ENCODE peak calls at places on chromosomes 5 and 9, in seven cellular contexts. One of them, this sample, is unnamed.

GRCh38 chr5:175694371-175695160 is 36.7 kb downstream of the HRH2 start:
- DNase-seq in fibroblast of pulmonary artery: no peak
- DNase-seq in cardiac fibroblast: no peak
- DNase-seq in heart right ventricle: no peak
- DNase-seq in AG09309: no peak
- DNase-seq in colonic mucosa: no peak
- DNase-seq in IMR-90: no peak
- DNase-seq in this sample: no peak

GRCh38 chr5:56405536-56405935 is 172.4 kb upstream of the ANKRD55 start:
- DNase-seq in fibroblast of pulmonary artery: no peak
- DNase-seq in cardiac fibroblast: no peak
- DNase-seq in heart right ventricle: no peak
- DNase-seq in AG09309: no peak
- DNase-seq in colonic mucosa: no peak
- DNase-seq in IMR-90: no peak
- DNase-seq in this sample: no peak

GRCh38 chr5:30626557-30626956 is 566.9 kb upstream of the CDH6 start:
- DNase-seq in fibroblast of pulmonary artery: no peak
- DNase-seq in cardiac fibroblast: no peak
- DNase-seq in heart right ventricle: no peak
- DNase-seq in AG09309: no peak
- DNase-seq in colonic mucosa: no peak
- DNase-seq in IMR-90: no peak
- DNase-seq in this sample: no peak

GRCh38 chr9:137423810-137424291 is 658 bp downstream of the NOXA1 start:
- DNase-seq in fibroblast of pulmonary artery: no peak
- DNase-seq in cardiac fibroblast: no peak
- DNase-seq in heart right ventricle: no peak
- DNase-seq in AG09309: no peak
- DNase-seq in colonic mucosa: peak
- DNase-seq in IMR-90: no peak
- DNase-seq in this sample: no peak

GRCh38 chr5:124751031-124751430 is 4.6 kb upstream of the ZNF608 start:
- DNase-seq in fibroblast of pulmonary artery: no peak
- DNase-seq in cardiac fibroblast: no peak
- DNase-seq in heart right ventricle: no peak
- DNase-seq in AG09309: no peak
- DNase-seq in colonic mucosa: no peak
- DNase-seq in IMR-90: no peak
- DNase-seq in this sample: no peak

GRCh38 chr9:36721846-36722588 is 149.3 kb downstream of the MELK start:
- DNase-seq in fibroblast of pulmonary artery: peak
- DNase-seq in cardiac fibroblast: peak
- DNase-seq in heart right ventricle: no peak
- DNase-seq in AG09309: no peak
- DNase-seq in colonic mucosa: peak
- DNase-seq in IMR-90: no peak
- DNase-seq in this sample: no peak

GRCh38 chr5:107321906-107322305 is 348.8 kb downstream of the EFNA5 start:
- DNase-seq in fibroblast of pulmonary artery: no peak
- DNase-seq in cardiac fibroblast: no peak
- DNase-seq in heart right ventricle: no peak
- DNase-seq in AG09309: no peak
- DNase-seq in colonic mucosa: no peak
- DNase-seq in IMR-90: no peak
- DNase-seq in this sample: no peak

GRCh38 chr9:130414910-130415746 is 29.6 kb upstream of the ASS1 start:
- DNase-seq in fibroblast of pulmonary artery: no peak
- DNase-seq in cardiac fibroblast: no peak
- DNase-seq in heart right ventricle: no peak
- DNase-seq in AG09309: no peak
- DNase-seq in colonic mucosa: peak
- DNase-seq in IMR-90: no peak
- DNase-seq in this sample: no peak

GRCh38 chr5:109825450-109825849 is 135.7 kb downstream of the MAN2A1 start:
- DNase-seq in fibroblast of pulmonary artery: peak
- DNase-seq in cardiac fibroblast: peak
- DNase-seq in heart right ventricle: no peak
- DNase-seq in AG09309: no peak
- DNase-seq in colonic mucosa: no peak
- DNase-seq in IMR-90: peak
- DNase-seq in this sample: no peak

GRCh38 chr5:180135128-180135955 is 63.8 kb upstream of the RNF130 start:
- DNase-seq in fibroblast of pulmonary artery: peak
- DNase-seq in cardiac fibroblast: peak
- DNase-seq in heart right ventricle: no peak
- DNase-seq in AG09309: peak
- DNase-seq in colonic mucosa: peak
- DNase-seq in IMR-90: peak
- DNase-seq in this sample: peak

GRCh38 chr9:122382901-122383850 is 12.4 kb downstream of the PTGS1 start:
- DNase-seq in fibroblast of pulmonary artery: peak
- DNase-seq in cardiac fibroblast: peak
- DNase-seq in heart right ventricle: no peak
- DNase-seq in AG09309: peak
- DNase-seq in colonic mucosa: no peak
- DNase-seq in IMR-90: peak
- DNase-seq in this sample: no peak

GRCh38 chr5:31639488-31640011 is 619 bp downstream of the PDZD2 start:
- DNase-seq in fibroblast of pulmonary artery: no peak
- DNase-seq in cardiac fibroblast: no peak
- DNase-seq in heart right ventricle: peak
- DNase-seq in AG09309: no peak
- DNase-seq in colonic mucosa: no peak
- DNase-seq in IMR-90: no peak
- DNase-seq in this sample: no peak

DNA sequence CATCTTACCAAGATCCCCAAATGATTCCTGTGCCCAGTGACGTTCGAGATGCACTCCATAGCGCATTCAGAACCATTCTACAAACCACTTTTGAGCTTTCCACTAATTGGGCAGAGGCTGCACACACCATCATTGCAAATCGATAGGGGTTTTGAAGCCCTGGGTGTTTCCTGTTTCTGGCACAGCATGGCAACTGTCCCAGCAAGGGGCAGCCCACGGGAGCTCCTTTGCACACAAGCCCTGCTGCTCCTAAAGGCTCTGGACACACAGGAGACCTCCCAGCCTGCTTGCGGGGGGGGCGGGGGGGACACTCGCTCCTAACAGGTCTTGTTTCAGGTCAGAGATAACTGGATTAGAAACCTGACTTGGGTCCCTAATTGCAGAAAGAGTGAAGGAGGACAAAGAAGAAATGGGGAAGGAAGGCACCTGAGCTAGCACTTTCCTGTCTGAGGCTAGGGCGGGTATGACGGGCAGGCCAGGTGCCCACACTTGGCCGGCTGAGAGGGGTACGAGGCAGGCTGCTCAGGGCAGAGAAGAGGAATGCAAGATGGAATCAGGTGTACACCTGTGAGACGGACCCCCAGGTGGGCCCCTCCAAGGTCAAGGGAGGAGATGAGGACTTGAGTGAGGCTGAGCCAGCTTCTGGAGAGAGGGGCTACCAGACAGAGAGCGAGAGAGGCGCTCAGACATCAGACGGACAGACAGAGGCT is 828 bp downstream of the FBP1 start:
- DNase-seq in fibroblast of pulmonary artery: no peak
- DNase-seq in cardiac fibroblast: no peak
- DNase-seq in heart right ventricle: no peak
- DNase-seq in AG09309: no peak
- DNase-seq in colonic mucosa: peak
- DNase-seq in IMR-90: no peak
- DNase-seq in this sample: no peak
- H3K4me3 ChIP-seq in fibroblast of pulmonary artery: no peak
- H3K4me3 ChIP-seq in cardiac fibroblast: no peak
- H3K4me3 ChIP-seq in heart right ventricle: peak
- H3K4me3 ChIP-seq in AG09309: no peak
- H3K4me3 ChIP-seq in colonic mucosa: peak
- H3K4me3 ChIP-seq in IMR-90: no peak
- H3K4me3 ChIP-seq in this sample: no peak

GRCh38 chr5:60479542-60479941 is 220.4 kb downstream of the DEPDC1B start:
- DNase-seq in fibroblast of pulmonary artery: no peak
- DNase-seq in cardiac fibroblast: no peak
- DNase-seq in heart right ventricle: no peak
- DNase-seq in AG09309: no peak
- DNase-seq in colonic mucosa: no peak
- DNase-seq in IMR-90: no peak
- DNase-seq in this sample: no peak
- TF ChIP-seq CTCF in fibroblast of pulmonary artery: no peak
- TF ChIP-seq CTCF in cardiac fibroblast: no peak
- TF ChIP-seq CTCF in heart right ventricle: no peak
- TF ChIP-seq CTCF in AG09309: no peak
- TF ChIP-seq CTCF in colonic mucosa: no peak
- TF ChIP-seq CTCF in IMR-90: no peak
- TF ChIP-seq CTCF in this sample: no peak

GRCh38 chr9:70260606-70261005 is 1.8 kb downstream of the SMC5 start:
- DNase-seq in fibroblast of pulmonary artery: no peak
- DNase-seq in cardiac fibroblast: no peak
- DNase-seq in heart right ventricle: no peak
- DNase-seq in AG09309: no peak
- DNase-seq in colonic mucosa: no peak
- DNase-seq in IMR-90: no peak
- DNase-seq in this sample: no peak
- H3K4me3 ChIP-seq in fibroblast of pulmonary artery: peak
- H3K4me3 ChIP-seq in cardiac fibroblast: no peak
- H3K4me3 ChIP-seq in heart right ventricle: no peak
- H3K4me3 ChIP-seq in AG09309: no peak
- H3K4me3 ChIP-seq in colonic mucosa: no peak
- H3K4me3 ChIP-seq in IMR-90: no peak
- H3K4me3 ChIP-seq in this sample: peak

GRCh38 chr5:95960802-95961616 is 642 bp downstream of the ELL2 start:
- DNase-seq in fibroblast of pulmonary artery: peak
- DNase-seq in cardiac fibroblast: peak
- DNase-seq in heart right ventricle: peak
- DNase-seq in AG09309: no peak
- DNase-seq in colonic mucosa: peak
- DNase-seq in IMR-90: peak
- DNase-seq in this sample: no peak
- TF ChIP-seq CTCF in fibroblast of pulmonary artery: peak
- TF ChIP-seq CTCF in cardiac fibroblast: peak
- TF ChIP-seq CTCF in heart right ventricle: peak
- TF ChIP-seq CTCF in AG09309: peak
- TF ChIP-seq CTCF in colonic mucosa: peak
- TF ChIP-seq CTCF in IMR-90: peak
- TF ChIP-seq CTCF in this sample: peak

GRCh38 chr5:141560141-141560540 is 58.7 kb downstream of the DIAPH1 start:
- DNase-seq in fibroblast of pulmonary artery: peak
- DNase-seq in cardiac fibroblast: peak
- DNase-seq in heart right ventricle: no peak
- DNase-seq in AG09309: no peak
- DNase-seq in colonic mucosa: no peak
- DNase-seq in IMR-90: no peak
- DNase-seq in this sample: no peak
- H3K4me3 ChIP-seq in fibroblast of pulmonary artery: no peak
- H3K4me3 ChIP-seq in cardiac fibroblast: no peak
- H3K4me3 ChIP-seq in heart right ventricle: no peak
- H3K4me3 ChIP-seq in AG09309: no peak
- H3K4me3 ChIP-seq in colonic mucosa: no peak
- H3K4me3 ChIP-seq in IMR-90: no peak
- H3K4me3 ChIP-seq in this sample: no peak

GRCh38 chr5:4640793-4641192 is 499.3 kb upstream of the ADAMTS16 start:
- DNase-seq in fibroblast of pulmonary artery: peak
- DNase-seq in cardiac fibroblast: no peak
- DNase-seq in heart right ventricle: no peak
- DNase-seq in AG09309: no peak
- DNase-seq in colonic mucosa: no peak
- DNase-seq in IMR-90: no peak
- DNase-seq in this sample: no peak
- TF ChIP-seq CTCF in fibroblast of pulmonary artery: no peak
- TF ChIP-seq CTCF in cardiac fibroblast: no peak
- TF ChIP-seq CTCF in heart right ventricle: no peak
- TF ChIP-seq CTCF in AG09309: no peak
- TF ChIP-seq CTCF in colonic mucosa: no peak
- TF ChIP-seq CTCF in IMR-90: no peak
- TF ChIP-seq CTCF in this sample: no peak

GRCh38 chr5:93580387-93581100 is 475 bp downstream of the NR2F1-AS1 start:
- DNase-seq in fibroblast of pulmonary artery: peak
- DNase-seq in cardiac fibroblast: peak
- DNase-seq in heart right ventricle: no peak
- DNase-seq in AG09309: no peak
- DNase-seq in colonic mucosa: no peak
- DNase-seq in IMR-90: peak
- DNase-seq in this sample: no peak
- H3K4me3 ChIP-seq in fibroblast of pulmonary artery: peak
- H3K4me3 ChIP-seq in cardiac fibroblast: peak
- H3K4me3 ChIP-seq in heart right ventricle: peak
- H3K4me3 ChIP-seq in AG09309: peak
- H3K4me3 ChIP-seq in colonic mucosa: peak
- H3K4me3 ChIP-seq in IMR-90: peak
- H3K4me3 ChIP-seq in this sample: peak

GRCh38 chr5:94367900-94368299 is 250.5 kb downstream of the KIAA0825 start:
- DNase-seq in fibroblast of pulmonary artery: no peak
- DNase-seq in cardiac fibroblast: peak
- DNase-seq in heart right ventricle: no peak
- DNase-seq in AG09309: no peak
- DNase-seq in colonic mucosa: no peak
- DNase-seq in IMR-90: no peak
- DNase-seq in this sample: no peak
- TF ChIP-seq CTCF in fibroblast of pulmonary artery: no peak
- TF ChIP-seq CTCF in cardiac fibroblast: no peak
- TF ChIP-seq CTCF in heart right ventricle: no peak
- TF ChIP-seq CTCF in AG09309: no peak
- TF ChIP-seq CTCF in colonic mucosa: no peak
- TF ChIP-seq CTCF in IMR-90: no peak
- TF ChIP-seq CTCF in this sample: no peak

DNA sequence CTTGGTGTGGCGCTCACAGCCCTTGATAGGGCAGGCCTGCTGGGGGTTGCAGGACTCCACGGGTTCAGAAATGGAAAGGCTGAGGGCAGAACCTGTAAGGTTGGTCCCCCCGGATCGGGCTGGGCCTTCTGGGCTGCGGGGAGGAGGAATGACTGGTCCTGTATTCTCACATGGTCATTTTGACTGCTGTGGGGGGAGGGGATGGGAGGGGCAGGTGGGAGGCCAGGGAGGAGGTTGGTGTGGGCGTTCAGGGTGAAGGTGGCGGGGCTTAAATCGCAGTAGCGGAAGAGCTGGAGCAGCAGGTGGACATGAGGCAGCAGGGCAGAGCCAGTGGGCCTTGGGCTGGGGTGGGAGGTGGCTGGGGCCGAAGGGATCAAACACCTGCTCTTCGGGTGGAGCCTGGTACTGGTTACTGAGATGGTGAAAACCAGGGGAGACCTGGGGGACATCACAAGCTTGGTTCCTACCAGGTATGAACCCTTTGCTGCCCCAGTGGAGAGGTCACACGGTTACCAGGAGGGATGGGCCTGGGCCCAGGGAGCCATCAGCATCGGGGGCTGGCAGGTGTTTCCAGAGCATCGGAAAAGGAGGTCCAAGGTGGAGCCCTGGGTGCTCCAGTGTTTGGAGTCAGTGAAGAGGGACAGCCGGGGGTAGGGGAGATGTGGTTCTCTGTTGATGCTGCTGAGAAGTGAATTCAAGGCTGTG is 1.8 kb downstream of the MRPS2 start:
- DNase-seq in fibroblast of pulmonary artery: no peak
- DNase-seq in cardiac fibroblast: no peak
- DNase-seq in heart right ventricle: no peak
- DNase-seq in AG09309: no peak
- DNase-seq in colonic mucosa: no peak
- DNase-seq in IMR-90: no peak
- DNase-seq in this sample: no peak
- H3K4me3 ChIP-seq in fibroblast of pulmonary artery: no peak
- H3K4me3 ChIP-seq in cardiac fibroblast: no peak
- H3K4me3 ChIP-seq in heart right ventricle: no peak
- H3K4me3 ChIP-seq in AG09309: no peak
- H3K4me3 ChIP-seq in colonic mucosa: no peak
- H3K4me3 ChIP-seq in IMR-90: no peak
- H3K4me3 ChIP-seq in this sample: peak

This sample was measured in HFF-Myc.